ENCODE peak calls at places on chromosomes 11 and 22, in six cellular contexts. One of them, this sample, is unnamed.

GRCh38 chr11:66231561-66231960 is 36.9 kb upstream of the RAB1B start:
- DNase-seq in A549: no peak
- DNase-seq in GM12878: no peak
- DNase-seq in K562: no peak
- DNase-seq in H1: no peak
- DNase-seq in SK-N-SH: no peak
- DNase-seq in this sample: no peak

GRCh38 chr11:2432171-2432621 is 12.1 kb downstream of the TRPM5 start:
- DNase-seq in H1: no peak
- DNase-seq in SK-N-SH: no peak
- DNase-seq in GM12878: no peak
- DNase-seq in A549: no peak
- DNase-seq in K562: no peak
- DNase-seq in this sample: no peak

GRCh38 chr11:76859708-76860233 is 947 bp upstream of the ACER3 start:
- DNase-seq in K562: no peak
- DNase-seq in A549: no peak
- DNase-seq in GM12878: no peak
- DNase-seq in SK-N-SH: no peak
- DNase-seq in H1: no peak
- DNase-seq in this sample: no peak

GRCh38 chr11:61061081-61061826 is 41.0 kb upstream of the CD5 start:
- DNase-seq in K562: no peak
- DNase-seq in GM12878: peak
- DNase-seq in H1: no peak
- DNase-seq in SK-N-SH: no peak
- DNase-seq in A549: no peak
- DNase-seq in this sample: no peak

GRCh38 chr11:12212181-12212820 is 101.9 kb downstream of the MICAL2 start:
- DNase-seq in GM12878: no peak
- DNase-seq in K562: no peak
- DNase-seq in H1: no peak
- DNase-seq in A549: no peak
- DNase-seq in SK-N-SH: no peak
- DNase-seq in this sample: no peak

GRCh38 chr22:40716116-40716515 is 36.8 kb downstream of the MCHR1 start:
- DNase-seq in H1: no peak
- DNase-seq in K562: no peak
- DNase-seq in A549: no peak
- DNase-seq in GM12878: no peak
- DNase-seq in SK-N-SH: no peak
- DNase-seq in this sample: no peak

GRCh38 chr11:47259178-47259977 is 1.6 kb downstream of the NR1H3 start:
- DNase-seq in SK-N-SH: peak
- DNase-seq in H1: peak
- DNase-seq in A549: peak
- DNase-seq in K562: peak
- DNase-seq in GM12878: no peak
- DNase-seq in this sample: peak

GRCh38 chr11:45879803-45880685 is 5.4 kb upstream of the MAPK8IP1 start:
- DNase-seq in A549: peak
- DNase-seq in K562: peak
- DNase-seq in SK-N-SH: no peak
- DNase-seq in H1: no peak
- DNase-seq in GM12878: no peak
- DNase-seq in this sample: no peak

GRCh38 chr22:37454857-37455686 is 27.8 kb upstream of the ELFN2 start:
- DNase-seq in SK-N-SH: no peak
- DNase-seq in GM12878: no peak
- DNase-seq in A549: peak
- DNase-seq in K562: peak
- DNase-seq in H1: no peak
- DNase-seq in this sample: peak

GRCh38 chr11:124086447-124086846 is 28.8 kb upstream of the VWA5A start:
- DNase-seq in SK-N-SH: peak
- DNase-seq in GM12878: no peak
- DNase-seq in A549: no peak
- DNase-seq in K562: no peak
- DNase-seq in H1: no peak
- DNase-seq in this sample: no peak

GRCh38 chr11:64086263-64086938 is 50.7 kb downstream of the FLRT1 start:
- DNase-seq in A549: peak
- DNase-seq in SK-N-SH: no peak
- DNase-seq in GM12878: no peak
- DNase-seq in H1: no peak
- DNase-seq in K562: no peak
- DNase-seq in this sample: no peak

GRCh38 chr22:47836957-47837356 is 1074.5 kb downstream of the TBC1D22A start:
- DNase-seq in A549: peak
- DNase-seq in SK-N-SH: no peak
- DNase-seq in GM12878: no peak
- DNase-seq in H1: no peak
- DNase-seq in K562: no peak
- DNase-seq in this sample: no peak

GRCh38 chr11:3091081-3091845 is 34.0 kb upstream of the CARS1 start:
- DNase-seq in K562: no peak
- DNase-seq in SK-N-SH: no peak
- DNase-seq in A549: no peak
- DNase-seq in GM12878: no peak
- DNase-seq in H1: no peak
- DNase-seq in this sample: no peak

GRCh38 chr11:66727282-66727882 is 1.6 kb downstream of the SPTBN2 start:
- DNase-seq in K562: peak
- DNase-seq in GM12878: no peak
- DNase-seq in A549: peak
- DNase-seq in H1: peak
- DNase-seq in SK-N-SH: peak
- DNase-seq in this sample: no peak

DNA sequence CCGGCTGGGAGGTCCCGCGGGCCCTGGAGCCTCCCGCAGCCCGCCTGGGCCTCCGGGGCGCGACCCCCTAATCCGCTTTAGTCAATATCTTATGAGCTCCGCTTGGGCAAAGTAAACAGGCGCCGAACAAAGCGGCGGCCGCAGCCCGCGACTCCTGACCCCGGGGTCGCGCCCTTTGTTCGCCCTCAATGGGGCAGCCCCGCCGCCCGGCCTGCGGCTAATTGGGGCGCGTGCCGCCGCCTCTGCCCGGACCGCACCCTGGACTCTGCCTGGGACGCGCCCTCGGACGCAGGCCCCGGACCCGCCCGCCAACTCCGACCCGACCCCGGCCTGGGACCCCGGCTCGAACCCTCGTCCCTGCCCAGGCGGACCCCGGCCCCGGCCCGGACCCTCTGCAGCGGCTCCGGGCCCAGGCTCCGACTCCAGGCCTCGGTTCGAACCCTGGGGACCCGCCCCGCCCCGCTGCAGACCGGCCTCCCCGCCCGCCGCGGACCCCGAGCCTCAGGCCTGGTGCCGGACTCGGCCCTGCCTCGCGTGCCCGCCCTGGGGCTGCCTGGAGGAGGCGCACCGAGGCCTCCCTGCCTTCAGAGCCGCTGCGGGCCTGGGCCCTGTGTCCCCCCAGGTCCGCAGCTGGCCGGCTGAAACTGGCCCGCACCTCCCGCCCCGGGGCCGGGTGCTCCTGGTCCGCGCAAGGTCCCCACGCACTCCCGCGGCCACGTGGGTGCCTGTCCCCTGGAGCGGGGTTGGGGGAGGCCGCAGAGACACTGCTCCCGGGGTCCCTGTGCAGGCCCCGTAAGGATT is 84.7 kb upstream of the WNT7B start:
- DNase-seq in SK-N-SH: peak
- DNase-seq in K562: no peak
- DNase-seq in H1: peak
- DNase-seq in A549: no peak
- DNase-seq in GM12878: no peak
- DNase-seq in this sample: peak
- TF ChIP-seq CHD2 in SK-N-SH: no peak
- TF ChIP-seq CHD2 in K562: no peak
- TF ChIP-seq CHD2 in H1: no peak
- TF ChIP-seq CHD2 in A549: no peak
- TF ChIP-seq CHD2 in GM12878: no peak
- TF ChIP-seq CHD2 in this sample: no peak

GRCh38 chr22:45208993-45209838 is 31.5 kb downstream of the KIAA0930 start:
- DNase-seq in GM12878: no peak
- DNase-seq in A549: peak
- DNase-seq in H1: peak
- DNase-seq in K562: peak
- DNase-seq in SK-N-SH: peak
- DNase-seq in this sample: no peak
- TF ChIP-seq CHD2 in GM12878: no peak
- TF ChIP-seq CHD2 in A549: no peak
- TF ChIP-seq CHD2 in H1: peak
- TF ChIP-seq CHD2 in K562: no peak
- TF ChIP-seq CHD2 in SK-N-SH: no peak
- TF ChIP-seq CHD2 in this sample: no peak

GRCh38 chr22:19045094-19045493 is 77.1 kb downstream of the DGCR2 start:
- DNase-seq in A549: no peak
- DNase-seq in K562: no peak
- DNase-seq in GM12878: no peak
- DNase-seq in H1: no peak
- DNase-seq in SK-N-SH: no peak
- DNase-seq in this sample: no peak
- TF ChIP-seq CHD2 in A549: no peak
- TF ChIP-seq CHD2 in K562: no peak
- TF ChIP-seq CHD2 in GM12878: no peak
- TF ChIP-seq CHD2 in H1: no peak
- TF ChIP-seq CHD2 in SK-N-SH: no peak
- TF ChIP-seq CHD2 in this sample: no peak

GRCh38 chr11:17471501-17471900 is 5.1 kb downstream of the ABCC8 start:
- DNase-seq in GM12878: no peak
- DNase-seq in H1: no peak
- DNase-seq in K562: no peak
- DNase-seq in A549: peak
- DNase-seq in SK-N-SH: no peak
- DNase-seq in this sample: peak

GRCh38 chr11:17472467-17472866 is 4.2 kb downstream of the ABCC8 start:
- DNase-seq in GM12878: no peak
- DNase-seq in H1: no peak
- DNase-seq in SK-N-SH: peak
- DNase-seq in K562: no peak
- DNase-seq in A549: no peak
- DNase-seq in this sample: no peak

GRCh38 chr11:17473071-17473744 is 3.4 kb downstream of the ABCC8 start:
- DNase-seq in SK-N-SH: peak
- DNase-seq in A549: peak
- DNase-seq in GM12878: no peak
- DNase-seq in H1: peak
- DNase-seq in K562: peak
- DNase-seq in this sample: peak

GRCh38 chr11:17468094-17468493 is 8.6 kb downstream of the ABCC8 start:
- DNase-seq in H1: no peak
- DNase-seq in K562: no peak
- DNase-seq in SK-N-SH: no peak
- DNase-seq in GM12878: no peak
- DNase-seq in A549: no peak
- DNase-seq in this sample: no peak

GRCh38 chr11:17469998-17470397 is 6.6 kb downstream of the ABCC8 start:
- DNase-seq in H1: no peak
- DNase-seq in A549: no peak
- DNase-seq in K562: no peak
- DNase-seq in SK-N-SH: no peak
- DNase-seq in GM12878: no peak
- DNase-seq in this sample: no peak
- TF ChIP-seq CHD2 in H1: no peak
- TF ChIP-seq CHD2 in A549: no peak
- TF ChIP-seq CHD2 in K562: no peak
- TF ChIP-seq CHD2 in SK-N-SH: no peak
- TF ChIP-seq CHD2 in GM12878: no peak
- TF ChIP-seq CHD2 in this sample: no peak

GRCh38 chr22:50624347-50625130 is 3.4 kb downstream of the ARSA start:
- DNase-seq in K562: no peak
- DNase-seq in A549: no peak
- DNase-seq in H1: peak
- DNase-seq in GM12878: no peak
- DNase-seq in SK-N-SH: no peak
- DNase-seq in this sample: no peak

GRCh38 chr22:50620861-50621490 is 7.0 kb downstream of the ARSA start:
- DNase-seq in K562: no peak
- DNase-seq in GM12878: peak
- DNase-seq in A549: no peak
- DNase-seq in H1: no peak
- DNase-seq in SK-N-SH: no peak
- DNase-seq in this sample: peak

GRCh38 chr22:50622723-50623327 is 5.1 kb downstream of the ARSA start:
- DNase-seq in GM12878: no peak
- DNase-seq in SK-N-SH: peak
- DNase-seq in A549: no peak
- DNase-seq in K562: no peak
- DNase-seq in H1: no peak
- DNase-seq in this sample: peak

GRCh38 chr22:50621491-50621880 is 6.5 kb downstream of the ARSA start:
- DNase-seq in K562: no peak
- DNase-seq in GM12878: peak
- DNase-seq in H1: no peak
- DNase-seq in SK-N-SH: peak
- DNase-seq in A549: no peak
- DNase-seq in this sample: no peak

DNA sequence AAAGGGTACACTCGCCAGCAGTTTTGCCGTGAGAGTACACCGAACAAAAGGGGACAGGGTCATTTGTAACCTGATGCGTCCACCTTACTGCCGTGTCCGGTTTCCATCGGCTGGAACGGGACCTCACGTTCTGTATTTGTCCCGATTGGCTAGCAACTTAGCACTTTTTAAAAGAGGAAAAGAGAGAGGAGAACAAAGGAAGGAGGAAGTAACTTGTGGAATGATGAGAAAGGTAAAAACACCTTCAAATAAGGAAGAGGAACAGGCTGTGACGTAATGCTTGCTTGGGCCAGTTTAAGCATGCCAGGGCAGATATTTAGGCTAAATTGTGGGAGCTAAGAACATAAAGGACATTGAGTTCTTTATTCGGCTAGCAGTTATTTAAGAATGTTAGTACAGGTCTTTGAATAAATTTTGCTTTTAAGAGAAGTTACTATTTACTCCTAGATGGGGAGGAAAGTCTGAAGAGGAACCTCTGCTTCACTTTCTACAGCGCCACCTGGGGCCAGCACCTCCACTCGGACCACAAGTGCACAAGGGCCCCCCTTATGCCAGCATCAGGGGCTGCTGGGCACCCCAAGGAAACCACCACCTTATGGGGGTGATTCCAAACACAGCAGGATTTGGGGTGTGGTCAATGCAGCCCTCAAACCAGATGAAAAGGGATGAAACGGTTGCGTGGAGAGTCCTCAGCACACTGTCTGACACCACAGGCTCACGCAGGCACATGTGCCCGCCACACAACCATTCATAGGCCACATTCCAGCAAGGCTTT is 5.8 kb downstream of the ARSA start:
- DNase-seq in K562: no peak
- DNase-seq in H1: peak
- DNase-seq in A549: no peak
- DNase-seq in SK-N-SH: peak
- DNase-seq in GM12878: peak
- DNase-seq in this sample: no peak
- TF ChIP-seq CHD2 in K562: no peak
- TF ChIP-seq CHD2 in H1: no peak
- TF ChIP-seq CHD2 in A549: no peak
- TF ChIP-seq CHD2 in SK-N-SH: no peak
- TF ChIP-seq CHD2 in GM12878: no peak
- TF ChIP-seq CHD2 in this sample: no peak